ENCODE peak calls at places on chromosomes 7 and 10, in four cellular contexts. U is AG04450, L is AG10803, M is sigmoid colon. C is an unnamed sample.

GRCh38 chr7:105487559-105488218 is 34.4 kb downstream of the PUS7 start:
- DNase-seq in M (no peak), U (peak; percentile 65), L (peak; percentile 90), C (no peak)

GRCh38 chr10:132162021-132162531 is 24.7 kb upstream of the DPYSL4 start:
- DNase-seq in L (no peak), U (no peak), M (no peak), C (no peak)

GRCh38 chr7:40604601-40605438 is 470.0 kb downstream of the SUGCT start:
- DNase-seq in M (peak; percentile 60), U (peak; percentile 21), L (peak; percentile 18), C (peak; percentile 24)

GRCh38 chr10:31146496-31147219 is 115.0 kb upstream of the ZNF438 start:
- DNase-seq in M (peak; percentile 78), L (peak; percentile 89), U (peak; percentile 45), C (no peak)

GRCh38 chr10:124611738-124612137 is 132.4 kb downstream of the FAM53B start:
- DNase-seq in M (no peak), L (no peak), U (no peak), C (no peak)

GRCh38 chr10:69959911-69960310 is 92.7 kb upstream of the MACROH2A2 start:
- DNase-seq in U (no peak), L (no peak), M (no peak), C (no peak)

GRCh38 chr7:151087247-151088018 is 1.2 kb downstream of the AGAP3 start:
- DNase-seq in L (peak; percentile 55), U (no peak), M (peak; percentile 84), C (peak; percentile 26)

GRCh38 chr7:2093214-2093840 is 139.4 kb downstream of the MAD1L1 start:
- DNase-seq in M (no peak), U (no peak), L (peak; percentile 20), C (no peak)

GRCh38 chr10:70461397-70462348 is 16.9 kb upstream of the PALD1 start:
- DNase-seq in L (peak; percentile 46), M (peak; percentile 80), U (peak; percentile 8), C (peak; percentile 46)

GRCh38 chr10:3455385-3456334 is 283.1 kb upstream of the PITRM1 start:
- DNase-seq in L (peak; percentile 15), U (no peak), M (no peak), C (no peak)

GRCh38 chr10:120979435-120980315 is 128.5 kb downstream of the WDR11 start:
- DNase-seq in M (no peak), L (no peak), U (no peak), C (no peak)

GRCh38 chr10:29627201-29628105 is 7.3 kb downstream of the SVIL start:
- DNase-seq in M (no peak), U (no peak), L (peak; percentile 86), C (no peak)

GRCh38 chr10:10830316-10831061 is 187.2 kb upstream of the CELF2 start:
- DNase-seq in L (peak; percentile 96), M (no peak), U (peak; percentile 47), C (no peak)

GRCh38 chr10:79112898-79113431 is 44.2 kb downstream of the ZMIZ1 start:
- DNase-seq in M (peak; percentile 91), L (peak; percentile 77), U (no peak), C (no peak)

GRCh38 chr7:133829336-133829897 is 297.7 kb upstream of the LRGUK start:
- DNase-seq in U (no peak), M (no peak), L (peak; percentile 41), C (no peak)

GRCh38 chr7:155166673-155167370 is 96.7 kb downstream of the HTR5A start:
- DNase-seq in U (peak; percentile 91), L (peak; percentile 94), M (peak; percentile 86), C (no peak)

GRCh38 chr10:75530337-75530736 is 98.9 kb downstream of the LRMDA start:
- DNase-seq in U (no peak), M (no peak), L (peak; percentile 55), C (no peak)

GRCh38 chr10:30456262-30456661 is 22.3 kb downstream of the MAP3K8 start:
- DNase-seq in L (no peak), M (no peak), U (no peak), C (no peak)

GRCh38 chr10:47401874-47402645 is 18.0 kb upstream of the ZNF488 start:
- DNase-seq in U (no peak), L (no peak), M (no peak), C (peak; percentile 3)

GRCh38 chr7:29045258-29046095 is 87.3 kb upstream of the TRIL start:
- DNase-seq in L (no peak), M (no peak), U (no peak), C (no peak)

GRCh38 chr10:122127943-122128342 is 139.0 kb downstream of the TACC2 start:
- DNase-seq in U (no peak), L (no peak), M (no peak), C (no peak)
- H3K4me3 ChIP-seq in U (peak overlapping the region; percentile 55), L (peak overlapping the region; percentile 40), M (peak overlapping the region; percentile 34), C (peak overlapping the region; percentile 6)

GRCh38 chr7:141686074-141686473 is 15.9 kb downstream of the DENND11 start:
- DNase-seq in L (no peak), M (no peak), U (no peak), C (no peak)

GRCh38 chr7:141686670-141687069 is 15.3 kb downstream of the DENND11 start:
- DNase-seq in M (no peak), L (no peak), U (no peak), C (no peak)

GRCh38 chr7:141685285-141686035 is 16.5 kb downstream of the DENND11 start:
- DNase-seq in L (no peak), M (no peak), U (no peak), C (no peak)

GRCh38 chr7:141691540-141691939 is 10.4 kb downstream of the DENND11 start:
- DNase-seq in L (no peak), U (no peak), M (no peak), C (no peak)

GRCh38 chr7:141688038-141688437 is 13.9 kb downstream of the DENND11 start:
- DNase-seq in L (no peak), M (no peak), U (no peak), C (no peak)
- TF ChIP-seq CTCF in L (no peak), M (no peak), U (no peak), C (no peak)

GRCh38 chr7:149620961-149621360 is 123.4 kb upstream of the ZNF746 start:
- DNase-seq in U (no peak), M (no peak), L (no peak), C (no peak)

GRCh38 chr7:149624419-149625338 is 127.1 kb upstream of the ZNF746 start:
- DNase-seq in M (peak; percentile 96), U (peak; percentile 74), L (peak; percentile 95), C (peak; percentile 86)

GRCh38 chr7:149621776-149622175 is 124.2 kb upstream of the ZNF746 start:
- DNase-seq in M (no peak), U (no peak), L (no peak), C (no peak)

GRCh38 chr7:149624006-149624405 is 126.4 kb upstream of the ZNF746 start:
- DNase-seq in U (no peak), M (peak; percentile 72), L (no peak), C (no peak)

DNA sequence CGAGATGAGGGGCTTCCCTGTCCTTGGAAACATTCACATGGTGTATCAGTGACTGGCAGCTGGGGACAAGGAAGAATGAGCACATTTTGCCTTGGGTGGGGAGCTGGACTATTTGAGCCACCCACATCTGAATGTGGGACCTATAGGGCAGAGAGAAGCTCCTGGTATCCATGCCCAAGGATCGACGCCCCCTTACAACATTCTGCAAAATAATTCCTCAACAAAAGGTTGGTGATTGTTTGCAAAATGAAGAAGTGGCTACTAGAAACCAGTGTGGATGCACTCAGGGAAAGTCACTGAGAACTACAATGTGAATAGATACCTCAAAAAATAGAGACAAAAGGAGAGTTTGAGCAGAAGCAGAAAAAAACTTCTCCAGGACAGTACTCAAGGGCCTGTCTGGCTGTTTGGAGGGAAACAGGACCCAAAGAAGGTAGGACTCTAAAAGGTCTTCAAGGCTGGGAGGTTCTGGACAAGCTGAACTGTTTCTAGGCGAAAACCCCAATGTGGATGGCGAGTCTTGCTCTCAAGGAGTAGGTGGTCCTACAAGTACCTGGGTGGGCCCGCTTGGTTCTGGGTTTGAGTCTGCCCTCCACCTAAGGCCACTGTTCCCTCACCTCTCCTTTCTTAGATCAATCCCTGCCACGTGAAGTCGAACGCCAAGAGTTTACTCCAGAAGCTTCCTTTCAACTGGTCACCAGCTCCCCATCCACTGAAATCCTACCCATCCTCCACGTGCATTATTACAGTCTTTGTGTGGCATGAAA is 125.0 kb upstream of the ZNF746 start:
- DNase-seq in U (no peak), M (no peak), L (no peak), C (no peak)
- H3K4me3 ChIP-seq in U (peak overlapping the region; percentile 71), M (peak overlapping the region; percentile 99), L (peak overlapping the region; percentile 93), C (peak overlapping the region; percentile 43)

DNA sequence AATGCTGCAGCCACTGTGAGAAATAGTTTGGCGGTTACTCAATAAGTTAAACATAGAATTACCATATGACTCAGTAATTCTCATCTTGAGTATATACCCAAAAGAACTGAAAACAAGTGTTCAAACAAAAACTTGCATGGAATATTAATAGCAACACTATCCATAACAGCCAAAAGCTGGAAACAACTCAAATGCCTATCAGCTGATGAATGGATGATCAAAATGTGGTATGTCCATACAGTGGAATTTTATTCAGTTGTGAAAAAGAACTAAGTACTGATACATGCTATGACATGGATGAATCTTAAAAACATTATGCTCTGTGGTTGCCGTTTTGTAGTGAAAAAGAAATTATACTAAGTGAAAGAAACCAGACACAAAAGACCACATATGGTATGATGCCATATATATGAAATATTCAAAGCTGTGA is 63.0 kb upstream of the SP4 start:
- DNase-seq in L (no peak), U (no peak), M (no peak), C (no peak)
- TF ChIP-seq CTCF in L (no peak), U (no peak), M (no peak), C (no peak)

GRCh38 chr7:88315532-88315931 is 8.8 kb upstream of the STEAP4 start:
- DNase-seq in U (no peak), M (no peak), L (no peak), C (no peak)
- H3K4me3 ChIP-seq in U (no peak overlapping the region), M (no peak overlapping the region), L (no peak overlapping the region), C (no peak overlapping the region)

GRCh38 chr10:92965314-92965713 is 95.3 kb upstream of the CYP26C1 start:
- DNase-seq in U (no peak), M (no peak), L (peak; percentile 57), C (peak; percentile 25)
- TF ChIP-seq CTCF in U (peak; percentile 64), M (no peak), L (peak; percentile 63), C (peak; percentile 75)

GRCh38 chr7:140696024-140696678 is 357 bp upstream of the NDUFB2 start:
- DNase-seq in L (peak; percentile 86), M (peak; percentile 98), U (peak; percentile 62), C (peak; percentile 90)

GRCh38 chr7:140695381-140695780 is 1.1 kb upstream of the NDUFB2 start:
- DNase-seq in U (no peak), L (no peak), M (peak; percentile 60), C (no peak)

GRCh38 chr7:140697447-140698143 is 1.1 kb downstream of the NDUFB2 start:
- DNase-seq in L (peak; percentile 48), M (no peak), U (no peak), C (no peak)

GRCh38 chr7:140696679-140697446 is at the start of gene NDUFB2:
- DNase-seq in L (peak; percentile 74), U (no peak), M (peak; percentile 90), C (peak; percentile 40)

GRCh38 chr7:140698477-140698876 is 2.0 kb downstream of the NDUFB2 start:
- DNase-seq in M (no peak), L (no peak), U (no peak), C (no peak)
- H3K4me3 ChIP-seq in M (peak overlapping the region; percentile 85), L (no peak overlapping the region), U (no peak overlapping the region), C (no peak overlapping the region)

GRCh38 chr7:119578116-119578515 is 694.9 kb upstream of the KCND2 start:
- DNase-seq in L (no peak), U (no peak), M (no peak), C (no peak)

GRCh38 chr7:119572541-119572940 is 700.4 kb upstream of the KCND2 start:
- DNase-seq in L (no peak), U (no peak), M (no peak), C (no peak)

GRCh38 chr7:119572132-119572531 is 700.8 kb upstream of the KCND2 start:
- DNase-seq in L (no peak), M (no peak), U (no peak), C (no peak)
- TF ChIP-seq CTCF in L (no peak), M (no peak), U (no peak), C (no peak)